ENCODE peak calls at places on chromosomes 11 and 22, in seven cellular contexts. J, D, C, F, N, X and M are unnamed samples.

GRCh38 chr11:92852946-92853345 is 116.5 kb upstream of the MTNR1B start:
- DNase-seq in J (no peak), D (no peak), C (no peak), F (no peak), N (no peak), X (no peak), M (no peak)

GRCh38 chr11:61092280-61092766 is 10.0 kb upstream of the CD5 start:
- DNase-seq in J (no peak), D (no peak), C (no peak), F (no peak), N (no peak), X (no peak), M (peak)

GRCh38 chr11:111910637-111911562 is 670 bp downstream of the CRYAB start:
- DNase-seq in J (no peak), D (no peak), C (no peak), F (no peak), N (no peak), X (no peak), M (no peak)

GRCh38 chr11:43575931-43576833 is 104.4 kb upstream of the HSD17B12 start:
- DNase-seq in J (no peak), D (no peak), C (no peak), F (no peak), N (no peak), X (no peak), M (no peak)

GRCh38 chr11:86228269-86228966 is 16.1 kb upstream of the EED start:
- DNase-seq in J (no peak), D (no peak), C (no peak), F (no peak), N (no peak), X (no peak), M (no peak)

GRCh38 chr22:50530280-50530856 is 556 bp upstream of the TYMP start:
- DNase-seq in J (no peak), D (peak), C (no peak), F (no peak), N (peak), X (no peak), M (peak)

GRCh38 chr11:66866420-66867010 is 9.7 kb downstream of the LRFN4 start:
- DNase-seq in J (no peak), D (no peak), C (no peak), F (no peak), N (no peak), X (peak), M (no peak)

GRCh38 chr22:45273452-45274075 is 11.2 kb upstream of the UPK3A start:
- DNase-seq in J (no peak), D (no peak), C (peak), F (no peak), N (no peak), X (no peak), M (no peak)

GRCh38 chr11:77095551-77096490 is 6.8 kb upstream of the OMP start:
- DNase-seq in J (no peak), D (no peak), C (no peak), F (no peak), N (no peak), X (no peak), M (no peak)

GRCh38 chr11:96309001-96309642 is 33.9 kb downstream of the MAML2 start:
- DNase-seq in J (no peak), D (no peak), C (no peak), F (no peak), N (no peak), X (no peak), M (no peak)

GRCh38 chr11:93477684-93478234 is 65.4 kb downstream of the SMCO4 start:
- DNase-seq in J (no peak), D (no peak), C (no peak), F (no peak), N (no peak), X (peak), M (no peak)

GRCh38 chr22:17733484-17733883 is 40.8 kb downstream of the BID start:
- DNase-seq in J (no peak), D (no peak), C (no peak), F (no peak), N (no peak), X (no peak), M (no peak)

GRCh38 chr11:126607776-126608625 is 252.5 kb downstream of the ST3GAL4 start:
- DNase-seq in J (no peak), D (no peak), C (no peak), F (no peak), N (no peak), X (no peak), M (no peak)

GRCh38 chr22:44693756-44694155 is 8.2 kb upstream of the PRR5 start:
- DNase-seq in J (no peak), D (no peak), C (no peak), F (no peak), N (no peak), X (peak), M (no peak)

GRCh38 chr22:47452184-47452583 is 689.7 kb downstream of the TBC1D22A start:
- DNase-seq in J (no peak), D (no peak), C (peak), F (no peak), N (no peak), X (peak), M (peak)

GRCh38 chr22:37169947-37170688 is 17.9 kb downstream of the C1QTNF6 start:
- DNase-seq in J (no peak), D (no peak), C (no peak), F (no peak), N (no peak), X (no peak), M (no peak)

GRCh38 chr11:71342951-71343827 is 90.8 kb upstream of the SHANK2 start:
- DNase-seq in J (no peak), D (peak), C (peak), F (peak), N (peak), X (peak), M (peak)

GRCh38 chr22:45671051-45671782 is 417 bp upstream of the ATXN10 start:
- DNase-seq in J (no peak), D (no peak), C (peak), F (peak), N (peak), X (peak), M (peak)

GRCh38 chr11:36431429-36432092 is 78.5 kb downstream of the TRAF6 start:
- DNase-seq in J (no peak), D (no peak), C (no peak), F (no peak), N (no peak), X (no peak), M (peak)

GRCh38 chr11:1874406-1875092 is 17.1 kb downstream of the PRR33 start:
- DNase-seq in J (no peak), D (no peak), C (no peak), F (no peak), N (peak), X (no peak), M (peak)

GRCh38 chr11:62108971-62109391 is 14.8 kb upstream of the INCENP start:
- DNase-seq in J (no peak), D (no peak), C (no peak), F (no peak), N (no peak), X (no peak), M (no peak)

GRCh38 chr11:125078516-125079140 is 15.5 kb downstream of the SLC37A2 start:
- DNase-seq in J (no peak), D (no peak), C (no peak), F (no peak), N (no peak), X (no peak), M (no peak)

GRCh38 chr22:37176464-37177061 is 11.5 kb downstream of the C1QTNF6 start:
- DNase-seq in J (no peak), D (no peak), C (no peak), F (no peak), N (no peak), X (peak), M (peak)

GRCh38 chr11:73795925-73796632 is 8.4 kb downstream of the MRPL48 start:
- DNase-seq in J (no peak), D (no peak), C (no peak), F (no peak), N (peak), X (no peak), M (no peak)

GRCh38 chr11:104650234-104650633 is 248.0 kb downstream of the CASP12 start:
- DNase-seq in J (no peak), D (no peak), C (no peak), F (no peak), N (peak), X (peak), M (peak)